ENCODE peak calls at places on chromosome 5, in seven cellular contexts. I is HepG2, Y is GM23338, C is GM12878, E is HCT116, V is K562, F is upper lobe of left lung. J is an unnamed sample.

GRCh38 chr5:32578362-32578761 is 7.0 kb upstream of the SUB1 start:
- ATAC-seq in I (no peak), E (no peak), F (no peak), Y (no peak), V (no peak), C (no peak), J (no peak)

GRCh38 chr5:178232124-178232919 is at the start of gene PHYKPL:
- ATAC-seq in C (peak), E (peak), F (peak), V (peak), I (peak), Y (peak), J (peak)

GRCh38 chr5:1130218-1130946 is 18.5 kb upstream of the SLC12A7 start:
- ATAC-seq in E (peak), Y (peak), I (peak), V (peak), C (peak), F (peak), J (no peak)

GRCh38 chr5:9408964-9409363 is 136.9 kb downstream of the SEMA5A start:
- ATAC-seq in V (no peak), F (no peak), I (no peak), C (no peak), E (no peak), Y (no peak), J (no peak)

GRCh38 chr5:168365581-168366081 is 74.2 kb downstream of the WWC1 start:
- ATAC-seq in F (peak), I (peak), V (no peak), E (peak), C (no peak), Y (peak), J (no peak)

GRCh38 chr5:159601216-159601615 is 270.9 kb upstream of the IL12B start:
- ATAC-seq in C (peak), E (no peak), I (no peak), V (no peak), Y (no peak), F (no peak), J (no peak)

GRCh38 chr5:42991477-42992034 is 48.6 kb downstream of the ANXA2R start:
- ATAC-seq in V (no peak), C (peak), I (no peak), F (no peak), E (no peak), Y (peak), J (no peak)

GRCh38 chr5:89847743-89848142 is 561.8 kb downstream of the CETN3 start:
- ATAC-seq in C (no peak), F (no peak), E (no peak), V (no peak), Y (no peak), I (no peak), J (no peak)

GRCh38 chr5:138492552-138493045 is 27.3 kb downstream of the EGR1 start:
- ATAC-seq in C (no peak), I (no peak), V (peak), Y (no peak), F (no peak), E (no peak), J (no peak)

GRCh38 chr5:10567181-10567591 is 3.3 kb downstream of the ANKRD33B start:
- ATAC-seq in V (no peak), E (no peak), Y (no peak), C (peak), I (no peak), F (no peak), J (no peak)

GRCh38 chr5:136094913-136095641 is 37.6 kb upstream of the SMAD5 start:
- ATAC-seq in Y (no peak), E (no peak), F (no peak), C (peak), V (no peak), I (peak), J (no peak)

GRCh38 chr5:115086473-115086872 is 83.2 kb downstream of the TRIM36 start:
- ATAC-seq in Y (no peak), C (no peak), F (no peak), V (no peak), I (no peak), E (no peak), J (no peak)

GRCh38 chr5:111756701-111757581 is at the start of gene NREP:
- ATAC-seq in C (peak), E (peak), F (peak), Y (peak), I (peak), V (peak), J (peak)
- TF ChIP-seq POLR2AphosphoS5 in C (peak), E (peak), F (peak), Y (peak), I (peak), V (no peak), J (peak)

GRCh38 chr5:132812123-132812948 is 766 bp upstream of the SOWAHA start:
- ATAC-seq in C (no peak), I (no peak), Y (no peak), E (no peak), F (no peak), V (no peak), J (no peak)
- H3K4me3 ChIP-seq in C (peak), I (peak), Y (peak), E (peak), F (no peak), V (no peak), J (no peak)

GRCh38 chr5:54411176-54411575 is 44.3 kb upstream of the HSPB3 start:
- ATAC-seq in C (no peak), E (no peak), F (no peak), I (no peak), Y (peak), V (no peak), J (no peak)
- TF ChIP-seq POLR2AphosphoS5 in C (no peak), E (no peak), F (no peak), I (no peak), Y (no peak), V (no peak), J (no peak)

GRCh38 chr5:151141535-151141934 is 16.0 kb downstream of the ANXA6 start:
- ATAC-seq in F (no peak), E (no peak), V (peak), Y (peak), C (peak), I (no peak), J (peak)

GRCh38 chr5:151139646-151140045 is 17.9 kb downstream of the ANXA6 start:
- ATAC-seq in E (no peak), C (no peak), F (no peak), I (no peak), V (no peak), Y (no peak), J (no peak)

GRCh38 chr5:151142933-151143332 is 14.6 kb downstream of the ANXA6 start:
- ATAC-seq in F (no peak), C (no peak), Y (no peak), E (no peak), V (no peak), I (no peak), J (no peak)

GRCh38 chr5:151139015-151139414 is 18.6 kb downstream of the ANXA6 start:
- ATAC-seq in V (no peak), C (no peak), E (no peak), I (no peak), Y (no peak), F (no peak), J (no peak)

GRCh38 chr5:151140686-151141459 is 16.7 kb downstream of the ANXA6 start:
- ATAC-seq in I (no peak), C (no peak), V (no peak), F (no peak), E (no peak), Y (no peak), J (no peak)
- H3K4me3 ChIP-seq in I (no peak), C (peak), V (no peak), F (no peak), E (no peak), Y (no peak), J (no peak)

DNA sequence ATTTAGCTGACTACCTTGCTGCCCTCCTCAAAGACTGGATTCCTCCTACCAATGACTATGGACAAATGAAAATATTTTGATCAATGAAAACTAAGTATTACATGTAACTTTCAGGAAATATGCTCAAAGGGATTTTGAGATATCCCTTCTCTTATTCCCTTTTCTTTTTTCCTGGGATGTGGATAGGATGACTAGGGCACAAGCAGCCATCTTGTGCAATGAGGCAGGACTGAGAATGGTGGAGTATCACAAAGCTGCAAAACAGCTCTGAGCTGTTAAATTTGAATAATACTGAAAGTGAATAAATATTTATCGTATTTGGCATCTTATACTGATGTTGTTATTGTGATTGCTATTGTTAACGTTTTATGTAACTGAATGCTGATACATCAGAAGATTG is 333.1 kb upstream of the NUDT12 start:
- ATAC-seq in I (no peak), C (no peak), Y (no peak), E (no peak), V (no peak), F (no peak), J (no peak)
- TF ChIP-seq POLR2AphosphoS5 in I (no peak), C (no peak), Y (no peak), E (no peak), V (no peak), F (no peak), J (no peak)

GRCh38 chr5:172757394-172758010 is 13.5 kb downstream of the DUSP1 start:
- ATAC-seq in F (peak), C (no peak), E (no peak), I (peak), V (peak), Y (peak), J (no peak)
- H3K4me3 ChIP-seq in F (no peak), C (no peak), E (no peak), I (no peak), V (no peak), Y (no peak), J (no peak)

DNA sequence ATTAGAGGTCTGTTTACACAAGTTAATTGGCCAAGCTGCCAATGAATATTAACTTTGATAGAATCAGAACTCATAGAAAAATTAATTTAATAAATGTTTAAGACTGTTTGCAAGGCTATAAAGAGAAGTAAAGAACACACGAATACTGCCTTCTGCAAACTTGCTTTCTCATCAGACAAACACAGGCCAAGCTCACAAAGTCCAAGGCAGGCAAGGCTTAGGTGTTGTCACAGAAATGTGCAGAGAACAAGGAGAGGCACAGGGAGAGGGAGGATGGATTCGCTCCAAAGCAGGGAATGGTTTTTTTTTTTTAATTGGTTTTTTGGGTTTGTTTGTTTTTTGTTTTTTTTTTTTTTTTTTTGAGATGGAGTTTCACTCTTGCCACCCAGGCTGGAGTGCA is 43.4 kb downstream of the RETREG1 start:
- ATAC-seq in C (no peak), F (no peak), E (no peak), V (no peak), I (peak), Y (no peak), J (no peak)
- TF ChIP-seq POLR2AphosphoS5 in C (no peak), F (no peak), E (no peak), V (no peak), I (no peak), Y (no peak), J (no peak)

DNA sequence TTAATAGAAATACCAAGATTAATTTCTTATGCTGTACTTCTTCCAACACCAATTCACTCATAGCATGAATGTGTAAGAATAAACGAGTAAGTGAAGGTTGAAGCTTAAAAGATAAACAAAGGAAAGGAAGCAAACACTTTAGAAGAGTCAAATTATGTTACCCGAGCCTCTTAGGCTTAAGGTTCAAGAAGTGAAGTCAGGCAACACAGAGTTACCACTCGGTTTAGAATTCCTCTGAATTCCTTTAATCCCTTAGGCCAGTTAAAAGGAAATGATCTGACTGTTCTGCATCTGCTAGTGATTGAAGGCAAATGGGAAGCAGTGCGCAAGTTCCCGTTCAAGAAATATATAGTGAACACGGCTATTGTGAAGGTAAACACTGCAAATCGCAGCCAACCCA is 836.9 kb upstream of the ZNF608 start:
- ATAC-seq in F (no peak), I (no peak), E (no peak), V (no peak), C (no peak), Y (no peak), J (peak)
- H3K4me3 ChIP-seq in F (no peak), I (no peak), E (no peak), V (no peak), C (no peak), Y (no peak), J (no peak)